ENCODE peak calls at places on chromosomes 5 and 9, in ten cellular contexts. One of them, this sample, is unnamed.

GRCh38 chr5:74167930-74168315 is 472.6 kb downstream of the ENC1 start:
- DNase-seq in AG04450: no peak
- DNase-seq in epithelial cell of esophagus: no peak
- DNase-seq in ovary: no peak
- DNase-seq in brain microvascular endothelial cell: no peak
- DNase-seq in colonic mucosa: no peak
- DNase-seq in endodermal cell: no peak
- DNase-seq in uterus: no peak
- DNase-seq in tibial artery: no peak
- DNase-seq in astrocyte of the spinal cord: no peak
- DNase-seq in this sample: no peak

GRCh38 chr9:136505406-136506403 is 22.9 kb upstream of the SEC16A start:
- DNase-seq in AG04450: no peak
- DNase-seq in epithelial cell of esophagus: no peak
- DNase-seq in ovary: no peak
- DNase-seq in brain microvascular endothelial cell: no peak
- DNase-seq in colonic mucosa: no peak
- DNase-seq in endodermal cell: no peak
- DNase-seq in uterus: no peak
- DNase-seq in tibial artery: no peak
- DNase-seq in astrocyte of the spinal cord: no peak
- DNase-seq in this sample: no peak

GRCh38 chr5:176876506-176877431 is 22.4 kb downstream of the HK3 start:
- DNase-seq in AG04450: no peak
- DNase-seq in epithelial cell of esophagus: no peak
- DNase-seq in ovary: no peak
- DNase-seq in brain microvascular endothelial cell: no peak
- DNase-seq in colonic mucosa: no peak
- DNase-seq in endodermal cell: no peak
- DNase-seq in uterus: no peak
- DNase-seq in tibial artery: no peak
- DNase-seq in astrocyte of the spinal cord: no peak
- DNase-seq in this sample: no peak

GRCh38 chr5:31948006-31948405 is 226.1 kb downstream of the GOLPH3 start:
- DNase-seq in AG04450: no peak
- DNase-seq in epithelial cell of esophagus: peak
- DNase-seq in ovary: no peak
- DNase-seq in brain microvascular endothelial cell: no peak
- DNase-seq in colonic mucosa: no peak
- DNase-seq in endodermal cell: no peak
- DNase-seq in uterus: no peak
- DNase-seq in tibial artery: no peak
- DNase-seq in astrocyte of the spinal cord: no peak
- DNase-seq in this sample: no peak

GRCh38 chr5:10453564-10453963 is 11.9 kb downstream of the ROPN1L start:
- DNase-seq in AG04450: no peak
- DNase-seq in epithelial cell of esophagus: peak
- DNase-seq in ovary: no peak
- DNase-seq in brain microvascular endothelial cell: no peak
- DNase-seq in colonic mucosa: no peak
- DNase-seq in endodermal cell: peak
- DNase-seq in uterus: no peak
- DNase-seq in tibial artery: no peak
- DNase-seq in astrocyte of the spinal cord: peak
- DNase-seq in this sample: peak

GRCh38 chr9:89871871-89872331 is 267.1 kb downstream of the GADD45G start:
- DNase-seq in AG04450: no peak
- DNase-seq in epithelial cell of esophagus: no peak
- DNase-seq in ovary: no peak
- DNase-seq in brain microvascular endothelial cell: no peak
- DNase-seq in colonic mucosa: no peak
- DNase-seq in endodermal cell: peak
- DNase-seq in uterus: peak
- DNase-seq in tibial artery: peak
- DNase-seq in astrocyte of the spinal cord: no peak
- DNase-seq in this sample: no peak

GRCh38 chr9:99489043-99489378 is 266.9 kb downstream of the SEC61B start:
- DNase-seq in AG04450: peak
- DNase-seq in epithelial cell of esophagus: peak
- DNase-seq in ovary: no peak
- DNase-seq in brain microvascular endothelial cell: peak
- DNase-seq in colonic mucosa: no peak
- DNase-seq in endodermal cell: no peak
- DNase-seq in uterus: no peak
- DNase-seq in tibial artery: no peak
- DNase-seq in astrocyte of the spinal cord: peak
- DNase-seq in this sample: no peak

GRCh38 chr9:120923620-120924328 is 2.8 kb downstream of the TRAF1 start:
- DNase-seq in AG04450: no peak
- DNase-seq in epithelial cell of esophagus: no peak
- DNase-seq in ovary: no peak
- DNase-seq in brain microvascular endothelial cell: no peak
- DNase-seq in colonic mucosa: no peak
- DNase-seq in endodermal cell: no peak
- DNase-seq in uterus: no peak
- DNase-seq in tibial artery: no peak
- DNase-seq in astrocyte of the spinal cord: no peak
- DNase-seq in this sample: no peak

GRCh38 chr9:133148351-133149129 is 15.2 kb downstream of the GBGT1 start:
- DNase-seq in AG04450: no peak
- DNase-seq in epithelial cell of esophagus: peak
- DNase-seq in ovary: peak
- DNase-seq in brain microvascular endothelial cell: no peak
- DNase-seq in colonic mucosa: peak
- DNase-seq in endodermal cell: peak
- DNase-seq in uterus: peak
- DNase-seq in tibial artery: no peak
- DNase-seq in astrocyte of the spinal cord: peak
- DNase-seq in this sample: no peak

GRCh38 chr9:5492965-5493364 is 17.4 kb upstream of the PDCD1LG2 start:
- DNase-seq in AG04450: no peak
- DNase-seq in epithelial cell of esophagus: peak
- DNase-seq in ovary: no peak
- DNase-seq in brain microvascular endothelial cell: no peak
- DNase-seq in colonic mucosa: no peak
- DNase-seq in endodermal cell: no peak
- DNase-seq in uterus: no peak
- DNase-seq in tibial artery: no peak
- DNase-seq in astrocyte of the spinal cord: no peak
- DNase-seq in this sample: no peak

GRCh38 chr5:113531760-113532159 is 18.3 kb downstream of the YTHDC2 start:
- DNase-seq in AG04450: no peak
- DNase-seq in epithelial cell of esophagus: no peak
- DNase-seq in ovary: no peak
- DNase-seq in brain microvascular endothelial cell: no peak
- DNase-seq in colonic mucosa: no peak
- DNase-seq in endodermal cell: no peak
- DNase-seq in uterus: no peak
- DNase-seq in tibial artery: no peak
- DNase-seq in astrocyte of the spinal cord: no peak
- DNase-seq in this sample: no peak

GRCh38 chr9:132024589-132024988 is 55.1 kb downstream of the MED27 start:
- DNase-seq in AG04450: no peak
- DNase-seq in epithelial cell of esophagus: no peak
- DNase-seq in ovary: no peak
- DNase-seq in brain microvascular endothelial cell: no peak
- DNase-seq in colonic mucosa: no peak
- DNase-seq in endodermal cell: no peak
- DNase-seq in uterus: no peak
- DNase-seq in tibial artery: no peak
- DNase-seq in astrocyte of the spinal cord: no peak
- DNase-seq in this sample: no peak

GRCh38 chr9:20568406-20568805 is 53.9 kb downstream of the MLLT3 start:
- DNase-seq in AG04450: no peak
- DNase-seq in epithelial cell of esophagus: no peak
- DNase-seq in ovary: no peak
- DNase-seq in brain microvascular endothelial cell: no peak
- DNase-seq in colonic mucosa: no peak
- DNase-seq in endodermal cell: no peak
- DNase-seq in uterus: no peak
- DNase-seq in tibial artery: no peak
- DNase-seq in astrocyte of the spinal cord: no peak
- DNase-seq in this sample: no peak

GRCh38 chr9:99430301-99430700 is 208.2 kb downstream of the SEC61B start:
- DNase-seq in AG04450: no peak
- DNase-seq in epithelial cell of esophagus: peak
- DNase-seq in ovary: no peak
- DNase-seq in brain microvascular endothelial cell: peak
- DNase-seq in colonic mucosa: no peak
- DNase-seq in endodermal cell: no peak
- DNase-seq in uterus: no peak
- DNase-seq in tibial artery: no peak
- DNase-seq in astrocyte of the spinal cord: peak
- DNase-seq in this sample: no peak

GRCh38 chr9:97938081-97938644 is at the start of gene HEMGN:
- DNase-seq in AG04450: no peak
- DNase-seq in epithelial cell of esophagus: no peak
- DNase-seq in ovary: no peak
- DNase-seq in brain microvascular endothelial cell: no peak
- DNase-seq in colonic mucosa: no peak
- DNase-seq in endodermal cell: no peak
- DNase-seq in uterus: no peak
- DNase-seq in tibial artery: no peak
- DNase-seq in astrocyte of the spinal cord: no peak
- DNase-seq in this sample: no peak

GRCh38 chr5:159175547-159175946 is 33.8 kb downstream of the RNF145 start:
- DNase-seq in AG04450: no peak
- DNase-seq in epithelial cell of esophagus: no peak
- DNase-seq in ovary: no peak
- DNase-seq in brain microvascular endothelial cell: no peak
- DNase-seq in colonic mucosa: no peak
- DNase-seq in endodermal cell: no peak
- DNase-seq in uterus: no peak
- DNase-seq in tibial artery: no peak
- DNase-seq in astrocyte of the spinal cord: peak
- DNase-seq in this sample: no peak

GRCh38 chr9:89863141-89863540 is 258.3 kb downstream of the GADD45G start:
- DNase-seq in AG04450: no peak
- DNase-seq in epithelial cell of esophagus: no peak
- DNase-seq in ovary: no peak
- DNase-seq in brain microvascular endothelial cell: no peak
- DNase-seq in colonic mucosa: no peak
- DNase-seq in endodermal cell: no peak
- DNase-seq in uterus: no peak
- DNase-seq in tibial artery: no peak
- DNase-seq in astrocyte of the spinal cord: no peak
- DNase-seq in this sample: no peak

GRCh38 chr9:79868532-79869189 is 296.9 kb downstream of the TLE4 start:
- DNase-seq in AG04450: no peak
- DNase-seq in epithelial cell of esophagus: peak
- DNase-seq in ovary: no peak
- DNase-seq in brain microvascular endothelial cell: no peak
- DNase-seq in colonic mucosa: no peak
- DNase-seq in endodermal cell: no peak
- DNase-seq in uterus: no peak
- DNase-seq in tibial artery: no peak
- DNase-seq in astrocyte of the spinal cord: no peak
- DNase-seq in this sample: no peak

GRCh38 chr9:88741335-88741734 is 206.4 kb downstream of the NXNL2 start:
- DNase-seq in AG04450: no peak
- DNase-seq in epithelial cell of esophagus: no peak
- DNase-seq in ovary: no peak
- DNase-seq in brain microvascular endothelial cell: no peak
- DNase-seq in colonic mucosa: no peak
- DNase-seq in endodermal cell: peak
- DNase-seq in uterus: no peak
- DNase-seq in tibial artery: no peak
- DNase-seq in astrocyte of the spinal cord: no peak
- DNase-seq in this sample: no peak

DNA sequence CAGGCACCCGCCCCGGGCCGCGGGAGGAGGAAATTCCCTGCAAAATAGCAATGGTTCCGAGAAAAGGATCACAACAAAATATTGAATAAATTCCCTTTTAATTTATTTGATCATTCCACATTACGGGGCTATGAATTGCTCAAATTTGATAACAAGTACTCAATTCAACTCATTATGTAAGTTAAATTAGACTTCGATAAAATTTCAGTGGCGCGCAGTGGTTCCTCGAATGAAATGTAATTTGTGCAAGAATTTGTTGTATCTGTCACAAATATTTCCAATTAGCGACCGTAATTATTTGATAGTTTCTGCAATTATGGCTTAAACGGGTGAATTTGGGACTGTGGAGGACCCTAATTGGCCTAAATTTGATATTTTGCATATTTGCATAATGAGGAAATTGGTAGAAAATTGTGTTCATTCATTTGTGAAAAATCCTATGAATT is 76.0 kb upstream of the TBCA start:
- DNase-seq in AG04450: no peak
- DNase-seq in epithelial cell of esophagus: no peak
- DNase-seq in ovary: no peak
- DNase-seq in brain microvascular endothelial cell: no peak
- DNase-seq in colonic mucosa: no peak
- DNase-seq in endodermal cell: no peak
- DNase-seq in uterus: no peak
- DNase-seq in tibial artery: no peak
- DNase-seq in astrocyte of the spinal cord: no peak
- DNase-seq in this sample: no peak
- H3K4me3 ChIP-seq in AG04450: peak
- H3K4me3 ChIP-seq in epithelial cell of esophagus: peak
- H3K4me3 ChIP-seq in ovary: peak
- H3K4me3 ChIP-seq in brain microvascular endothelial cell: peak
- H3K4me3 ChIP-seq in colonic mucosa: peak
- H3K4me3 ChIP-seq in endodermal cell: peak
- H3K4me3 ChIP-seq in uterus: peak
- H3K4me3 ChIP-seq in tibial artery: peak
- H3K4me3 ChIP-seq in astrocyte of the spinal cord: peak
- H3K4me3 ChIP-seq in this sample: peak

GRCh38 chr9:106648799-106649198 is 214.2 kb upstream of the ZNF462 start:
- DNase-seq in AG04450: no peak
- DNase-seq in epithelial cell of esophagus: peak
- DNase-seq in ovary: no peak
- DNase-seq in brain microvascular endothelial cell: no peak
- DNase-seq in colonic mucosa: no peak
- DNase-seq in endodermal cell: no peak
- DNase-seq in uterus: no peak
- DNase-seq in tibial artery: no peak
- DNase-seq in astrocyte of the spinal cord: peak
- DNase-seq in this sample: peak
- TF ChIP-seq CTCF in AG04450: peak
- TF ChIP-seq CTCF in epithelial cell of esophagus: peak
- TF ChIP-seq CTCF in ovary: no peak
- TF ChIP-seq CTCF in brain microvascular endothelial cell: peak
- TF ChIP-seq CTCF in colonic mucosa: no peak
- TF ChIP-seq CTCF in endodermal cell: peak
- TF ChIP-seq CTCF in uterus: no peak
- TF ChIP-seq CTCF in tibial artery: no peak
- TF ChIP-seq CTCF in astrocyte of the spinal cord: peak
- TF ChIP-seq CTCF in this sample: peak

GRCh38 chr5:36164461-36164860 is 12.6 kb downstream of the SKP2 start:
- DNase-seq in AG04450: no peak
- DNase-seq in epithelial cell of esophagus: no peak
- DNase-seq in ovary: no peak
- DNase-seq in brain microvascular endothelial cell: no peak
- DNase-seq in colonic mucosa: no peak
- DNase-seq in endodermal cell: no peak
- DNase-seq in uterus: no peak
- DNase-seq in tibial artery: no peak
- DNase-seq in astrocyte of the spinal cord: no peak
- DNase-seq in this sample: no peak
- H3K4me3 ChIP-seq in AG04450: no peak
- H3K4me3 ChIP-seq in epithelial cell of esophagus: no peak
- H3K4me3 ChIP-seq in ovary: no peak
- H3K4me3 ChIP-seq in brain microvascular endothelial cell: no peak
- H3K4me3 ChIP-seq in colonic mucosa: no peak
- H3K4me3 ChIP-seq in endodermal cell: no peak
- H3K4me3 ChIP-seq in uterus: no peak
- H3K4me3 ChIP-seq in tibial artery: no peak
- H3K4me3 ChIP-seq in astrocyte of the spinal cord: no peak
- H3K4me3 ChIP-seq in this sample: no peak

GRCh38 chr5:138922494-138922893 is 47.4 kb upstream of the LRRTM2 start:
- DNase-seq in AG04450: no peak
- DNase-seq in epithelial cell of esophagus: no peak
- DNase-seq in ovary: no peak
- DNase-seq in brain microvascular endothelial cell: no peak
- DNase-seq in colonic mucosa: no peak
- DNase-seq in endodermal cell: peak
- DNase-seq in uterus: no peak
- DNase-seq in tibial artery: no peak
- DNase-seq in astrocyte of the spinal cord: no peak
- DNase-seq in this sample: no peak
- TF ChIP-seq CTCF in AG04450: no peak
- TF ChIP-seq CTCF in epithelial cell of esophagus: no peak
- TF ChIP-seq CTCF in ovary: no peak
- TF ChIP-seq CTCF in brain microvascular endothelial cell: no peak
- TF ChIP-seq CTCF in colonic mucosa: no peak
- TF ChIP-seq CTCF in endodermal cell: no peak
- TF ChIP-seq CTCF in uterus: no peak
- TF ChIP-seq CTCF in tibial artery: no peak
- TF ChIP-seq CTCF in astrocyte of the spinal cord: peak
- TF ChIP-seq CTCF in this sample: peak